ENCODE peak calls at places on chromosome 12, in ten cellular contexts. R, H, Z, L, I, E, U, J, W and K are unnamed samples.

GRCh38 chr12:86838709-86839108 is 582.5 kb upstream of the MGAT4C start:
- DNase-seq in R (no peak), H (no peak), Z (peak; percentile 17), L (peak; percentile 9), I (no peak), E (no peak), U (no peak), J (no peak), W (peak; percentile 6), K (no peak)

GRCh38 chr12:69470189-69471094 is at the start of gene FRS2:
- DNase-seq in R (peak; percentile 41), H (peak; percentile 78), Z (peak; percentile 92), L (peak; percentile 92), I (peak; percentile 73), E (peak; percentile 91), U (peak; percentile 86), J (peak; percentile 93), W (peak; percentile 82), K (peak; percentile 59)

GRCh38 chr12:93287152-93287551 is 90.6 kb upstream of the NUDT4 start:
- DNase-seq in R (no peak), H (no peak), Z (no peak), L (no peak), I (no peak), E (no peak), U (no peak), J (no peak), W (no peak), K (no peak)

GRCh38 chr12:98422809-98423208 is 92.6 kb upstream of the TMPO start:
- DNase-seq in R (no peak), H (no peak), Z (peak; percentile 23), L (no peak), I (no peak), E (no peak), U (peak; percentile 17), J (no peak), W (no peak), K (no peak)

GRCh38 chr12:31849090-31849687 is 110.0 kb upstream of the RESF1 start:
- DNase-seq in R (no peak), H (no peak), Z (peak; percentile 33), L (no peak), I (no peak), E (no peak), U (peak; percentile 42), J (no peak), W (no peak), K (no peak)

GRCh38 chr12:7937867-7938506 is 2.0 kb upstream of the SLC2A3 start:
- DNase-seq in R (no peak), H (no peak), Z (peak; percentile 59), L (no peak), I (no peak), E (no peak), U (peak; percentile 52), J (peak; percentile 79), W (peak; percentile 69), K (no peak)

GRCh38 chr12:116910645-116911449 is at the start of gene FBXW8:
- DNase-seq in R (no peak), H (peak; percentile 48), Z (peak; percentile 76), L (peak; percentile 42), I (peak; percentile 51), E (peak; percentile 72), U (peak; percentile 62), J (peak; percentile 82), W (peak; percentile 42), K (no peak)

GRCh38 chr12:114265036-114265435 is 140.9 kb downstream of the TBX5 start:
- DNase-seq in R (no peak), H (no peak), Z (no peak), L (no peak), I (no peak), E (no peak), U (no peak), J (no peak), W (no peak), K (no peak)

GRCh38 chr12:47967461-47968430 is 4.3 kb downstream of the TMEM106C start:
- DNase-seq in R (no peak), H (no peak), Z (peak; percentile 58), L (no peak), I (no peak), E (no peak), U (peak; percentile 68), J (no peak), W (peak; percentile 43), K (peak; percentile 87)

GRCh38 chr12:10069099-10069498 is 29.7 kb downstream of the CLEC1A start:
- DNase-seq in R (no peak), H (no peak), Z (peak; percentile 3), L (no peak), I (no peak), E (no peak), U (peak; percentile 30), J (no peak), W (peak; percentile 18), K (peak; percentile 65)

GRCh38 chr12:108620236-108620879 is 13.3 kb downstream of the SELPLG start:
- DNase-seq in R (no peak), H (no peak), Z (peak; percentile 92), L (no peak), I (no peak), E (no peak), U (peak; percentile 90), J (no peak), W (no peak), K (no peak)

GRCh38 chr12:6662906-6663742 is at the start of gene ING4:
- DNase-seq in R (peak; percentile 95), H (peak; percentile 87), Z (peak; percentile 100), L (peak; percentile 100), I (peak; percentile 91), E (peak; percentile 97), U (peak; percentile 99), J (peak; percentile 100), W (peak; percentile 99), K (peak; percentile 96)

GRCh38 chr12:46585854-46586621 is 213.5 kb upstream of the SLC38A2 start:
- DNase-seq in R (peak; percentile 78), H (no peak), Z (peak; percentile 73), L (peak; percentile 89), I (no peak), E (no peak), U (peak; percentile 65), J (no peak), W (peak; percentile 18), K (no peak)